ENCODE peak calls at places on chromosomes 2 and 18, in seven cellular contexts. H, G, S, Q, J, N and R are unnamed samples.

GRCh38 chr18:76488190-76488589 is 6.9 kb downstream of the ZNF516 start:
- DNase-seq in G (no peak), H (no peak), J (no peak), S (no peak), N (no peak), Q (no peak), R (no peak)

GRCh38 chr18:24543408-24544140 is 83.1 kb downstream of the HRH4 start:
- DNase-seq in N (no peak), Q (no peak), H (no peak), S (no peak), G (peak; percentile 44), J (no peak), R (no peak)

GRCh38 chr2:150472122-150472899 is 15.2 kb downstream of the RND3 start:
- DNase-seq in G (peak; percentile 97), H (peak; percentile 60), S (peak; percentile 88), N (no peak), Q (no peak), J (peak; percentile 50), R (no peak)

GRCh38 chr2:23505984-23506380 is 121.0 kb downstream of the KLHL29 start:
- DNase-seq in S (no peak), H (peak; percentile 21), G (no peak), J (peak; percentile 35), Q (no peak), N (no peak), R (no peak)

GRCh38 chr18:34196231-34196630 is 28.5 kb downstream of the NOL4 start:
- DNase-seq in S (no peak), G (no peak), H (no peak), Q (no peak), J (no peak), N (no peak), R (no peak)

GRCh38 chr18:36758001-36758400 is 70.8 kb downstream of the TPGS2 start:
- DNase-seq in G (no peak), H (no peak), J (no peak), Q (no peak), N (no peak), S (no peak), R (no peak)

GRCh38 chr2:239910851-239911629 is 114.1 kb downstream of the NDUFA10 start:
- DNase-seq in G (no peak), H (peak; percentile 77), S (peak; percentile 83), Q (no peak), J (peak; percentile 60), N (no peak), R (peak; percentile 66)

GRCh38 chr2:74138952-74139323 is 8.8 kb downstream of the BOLA3 start:
- DNase-seq in G (no peak), J (no peak), H (no peak), Q (no peak), S (no peak), N (no peak), R (no peak)

GRCh38 chr2:149399934-149400615 is 69.7 kb downstream of the LYPD6 start:
- DNase-seq in G (no peak), S (no peak), N (no peak), J (no peak), H (no peak), Q (no peak), R (no peak)

GRCh38 chr2:218658671-218659257 is 659 bp downstream of the ZNF142 start:
- DNase-seq in G (peak; percentile 65), N (peak; percentile 63), J (peak; percentile 44), Q (peak; percentile 76), S (peak; percentile 16), H (no peak), R (peak; percentile 48)

GRCh38 chr2:229254206-229254605 is 16.9 kb downstream of the PID1 start:
- DNase-seq in S (no peak), Q (no peak), J (no peak), H (no peak), G (no peak), N (no peak), R (no peak)

GRCh38 chr2:111202266-111203040 is 81.7 kb downstream of the BCL2L11 start:
- DNase-seq in N (no peak), S (no peak), G (no peak), Q (no peak), J (no peak), H (no peak), R (no peak)

GRCh38 chr2:137133231-137133630 is 367.9 kb downstream of the THSD7B start:
- DNase-seq in G (no peak), Q (no peak), N (no peak), S (no peak), H (no peak), J (no peak), R (no peak)

GRCh38 chr2:119255760-119256573 is 32.3 kb downstream of the STEAP3 start:
- DNase-seq in N (peak; percentile 78), G (no peak), S (no peak), J (no peak), Q (no peak), H (no peak), R (no peak)

GRCh38 chr2:216606551-216607527 is 26.4 kb upstream of the IGFBP2 start:
- DNase-seq in Q (peak; percentile 8), J (no peak), S (no peak), N (no peak), G (peak; percentile 54), H (no peak), R (peak; percentile 2)

GRCh38 chr2:85674417-85674816 is 6.4 kb upstream of the SFTPB start:
- DNase-seq in Q (no peak), S (no peak), G (no peak), H (peak; percentile 20), N (no peak), J (no peak), R (no peak)

GRCh38 chr2:148604927-148605326 is 39.6 kb upstream of the EPC2 start:
- DNase-seq in N (no peak), G (no peak), S (no peak), H (no peak), J (no peak), Q (no peak), R (no peak)